ENCODE peak calls at places on chromosomes 2 and 18, in six cellular contexts. One of them, this sample, is unnamed.

GRCh38 chr2:29000481-29000880 is 19.4 kb downstream of the TOGARAM2 start:
- DNase-seq in ovary: no peak
- DNase-seq in esophagus muscularis mucosa: no peak
- DNase-seq in sigmoid colon: peak
- DNase-seq in transverse colon: peak
- DNase-seq in SK-N-SH: no peak
- DNase-seq in this sample: no peak

GRCh38 chr18:56861244-56861643 is 210.1 kb downstream of the WDR7 start:
- DNase-seq in ovary: no peak
- DNase-seq in esophagus muscularis mucosa: no peak
- DNase-seq in sigmoid colon: no peak
- DNase-seq in transverse colon: no peak
- DNase-seq in SK-N-SH: no peak
- DNase-seq in this sample: no peak

GRCh38 chr2:102336502-102336945 is 19.1 kb upstream of the IL18R1 start:
- DNase-seq in ovary: no peak
- DNase-seq in esophagus muscularis mucosa: no peak
- DNase-seq in sigmoid colon: no peak
- DNase-seq in transverse colon: no peak
- DNase-seq in SK-N-SH: no peak
- DNase-seq in this sample: no peak

GRCh38 chr2:224749136-224749535 is 33.0 kb upstream of the CCDC195 start:
- DNase-seq in ovary: no peak
- DNase-seq in esophagus muscularis mucosa: no peak
- DNase-seq in sigmoid colon: no peak
- DNase-seq in transverse colon: no peak
- DNase-seq in SK-N-SH: no peak
- DNase-seq in this sample: no peak

GRCh38 chr2:225033440-225034390 is 8.6 kb downstream of the DOCK10 start:
- DNase-seq in ovary: no peak
- DNase-seq in esophagus muscularis mucosa: no peak
- DNase-seq in sigmoid colon: no peak
- DNase-seq in transverse colon: no peak
- DNase-seq in SK-N-SH: no peak
- DNase-seq in this sample: no peak

GRCh38 chr2:46239847-46240181 is 57.4 kb upstream of the EPAS1 start:
- DNase-seq in ovary: no peak
- DNase-seq in esophagus muscularis mucosa: no peak
- DNase-seq in sigmoid colon: no peak
- DNase-seq in transverse colon: no peak
- DNase-seq in SK-N-SH: no peak
- DNase-seq in this sample: no peak

GRCh38 chr2:44456946-44457345 is 95.2 kb downstream of the CAMKMT start:
- DNase-seq in ovary: no peak
- DNase-seq in esophagus muscularis mucosa: no peak
- DNase-seq in sigmoid colon: no peak
- DNase-seq in transverse colon: no peak
- DNase-seq in SK-N-SH: no peak
- DNase-seq in this sample: no peak

GRCh38 chr18:62881509-62882016 is 166.2 kb downstream of the PHLPP1 start:
- DNase-seq in ovary: no peak
- DNase-seq in esophagus muscularis mucosa: no peak
- DNase-seq in sigmoid colon: no peak
- DNase-seq in transverse colon: no peak
- DNase-seq in SK-N-SH: no peak
- DNase-seq in this sample: peak

GRCh38 chr2:185050804-185051203 is 452.5 kb downstream of the ZNF804A start:
- DNase-seq in ovary: no peak
- DNase-seq in esophagus muscularis mucosa: no peak
- DNase-seq in sigmoid colon: no peak
- DNase-seq in transverse colon: no peak
- DNase-seq in SK-N-SH: no peak
- DNase-seq in this sample: no peak

GRCh38 chr2:202171246-202171833 is 67.1 kb downstream of the SUMO1 start:
- DNase-seq in ovary: peak
- DNase-seq in esophagus muscularis mucosa: no peak
- DNase-seq in sigmoid colon: no peak
- DNase-seq in transverse colon: no peak
- DNase-seq in SK-N-SH: peak
- DNase-seq in this sample: no peak

GRCh38 chr18:48321586-48321985 is 87.6 kb downstream of the ZBTB7C start:
- DNase-seq in ovary: no peak
- DNase-seq in esophagus muscularis mucosa: no peak
- DNase-seq in sigmoid colon: no peak
- DNase-seq in transverse colon: no peak
- DNase-seq in SK-N-SH: no peak
- DNase-seq in this sample: no peak

GRCh38 chr2:241636983-241637232 is at the start of gene THAP4:
- DNase-seq in ovary: no peak
- DNase-seq in esophagus muscularis mucosa: no peak
- DNase-seq in sigmoid colon: peak
- DNase-seq in transverse colon: peak
- DNase-seq in SK-N-SH: peak
- DNase-seq in this sample: no peak

GRCh38 chr2:118750959-118751565 is 96.4 kb downstream of the EN1 start:
- DNase-seq in ovary: no peak
- DNase-seq in esophagus muscularis mucosa: no peak
- DNase-seq in sigmoid colon: no peak
- DNase-seq in transverse colon: no peak
- DNase-seq in SK-N-SH: no peak
- DNase-seq in this sample: no peak

GRCh38 chr2:182587831-182588230 is 128.2 kb upstream of the DNAJC10 start:
- DNase-seq in ovary: no peak
- DNase-seq in esophagus muscularis mucosa: no peak
- DNase-seq in sigmoid colon: no peak
- DNase-seq in transverse colon: no peak
- DNase-seq in SK-N-SH: no peak
- DNase-seq in this sample: no peak

GRCh38 chr2:163213699-163214098 is 375.1 kb upstream of the KCNH7 start:
- DNase-seq in ovary: no peak
- DNase-seq in esophagus muscularis mucosa: no peak
- DNase-seq in sigmoid colon: no peak
- DNase-seq in transverse colon: no peak
- DNase-seq in SK-N-SH: no peak
- DNase-seq in this sample: no peak

GRCh38 chr2:234258562-234259141 is 208.2 kb downstream of the SPP2 start:
- DNase-seq in ovary: no peak
- DNase-seq in esophagus muscularis mucosa: no peak
- DNase-seq in sigmoid colon: no peak
- DNase-seq in transverse colon: no peak
- DNase-seq in SK-N-SH: no peak
- DNase-seq in this sample: no peak

GRCh38 chr18:48133675-48134251 is 203.3 kb upstream of the SMAD2 start:
- DNase-seq in ovary: no peak
- DNase-seq in esophagus muscularis mucosa: no peak
- DNase-seq in sigmoid colon: no peak
- DNase-seq in transverse colon: peak
- DNase-seq in SK-N-SH: no peak
- DNase-seq in this sample: no peak

GRCh38 chr18:67232991-67233390 is 283.5 kb downstream of the DSEL start:
- DNase-seq in ovary: no peak
- DNase-seq in esophagus muscularis mucosa: no peak
- DNase-seq in sigmoid colon: no peak
- DNase-seq in transverse colon: no peak
- DNase-seq in SK-N-SH: no peak
- DNase-seq in this sample: no peak

GRCh38 chr18:63511285-63511684 is 30.9 kb upstream of the SERPINB12 start:
- DNase-seq in ovary: no peak
- DNase-seq in esophagus muscularis mucosa: no peak
- DNase-seq in sigmoid colon: no peak
- DNase-seq in transverse colon: no peak
- DNase-seq in SK-N-SH: peak
- DNase-seq in this sample: no peak

GRCh38 chr2:160407393-160408204 is 86.0 kb downstream of the RBMS1 start:
- DNase-seq in ovary: peak
- DNase-seq in esophagus muscularis mucosa: no peak
- DNase-seq in sigmoid colon: peak
- DNase-seq in transverse colon: peak
- DNase-seq in SK-N-SH: peak
- DNase-seq in this sample: no peak

GRCh38 chr18:2410688-2411087 is 160.6 kb downstream of the METTL4 start:
- DNase-seq in ovary: no peak
- DNase-seq in esophagus muscularis mucosa: no peak
- DNase-seq in sigmoid colon: no peak
- DNase-seq in transverse colon: no peak
- DNase-seq in SK-N-SH: no peak
- DNase-seq in this sample: no peak

GRCh38 chr18:50578651-50579050 is 18.8 kb downstream of the MAPK4 start:
- DNase-seq in ovary: no peak
- DNase-seq in esophagus muscularis mucosa: no peak
- DNase-seq in sigmoid colon: no peak
- DNase-seq in transverse colon: no peak
- DNase-seq in SK-N-SH: no peak
- DNase-seq in this sample: no peak

GRCh38 chr2:7513834-7514233 is 596.6 kb downstream of the RNF144A start:
- DNase-seq in ovary: no peak
- DNase-seq in esophagus muscularis mucosa: no peak
- DNase-seq in sigmoid colon: no peak
- DNase-seq in transverse colon: no peak
- DNase-seq in SK-N-SH: no peak
- DNase-seq in this sample: no peak

GRCh38 chr2:7516447-7517121 is 599.4 kb downstream of the RNF144A start:
- DNase-seq in ovary: no peak
- DNase-seq in esophagus muscularis mucosa: no peak
- DNase-seq in sigmoid colon: no peak
- DNase-seq in transverse colon: no peak
- DNase-seq in SK-N-SH: no peak
- DNase-seq in this sample: no peak

GRCh38 chr2:7517851-7518250 is 600.6 kb downstream of the RNF144A start:
- DNase-seq in ovary: no peak
- DNase-seq in esophagus muscularis mucosa: no peak
- DNase-seq in sigmoid colon: no peak
- DNase-seq in transverse colon: no peak
- DNase-seq in SK-N-SH: no peak
- DNase-seq in this sample: no peak

GRCh38 chr2:7515327-7515726 is 598.1 kb downstream of the RNF144A start:
- DNase-seq in ovary: no peak
- DNase-seq in esophagus muscularis mucosa: no peak
- DNase-seq in sigmoid colon: no peak
- DNase-seq in transverse colon: no peak
- DNase-seq in SK-N-SH: no peak
- DNase-seq in this sample: no peak

GRCh38 chr2:7517122-7517487 is 599.9 kb downstream of the RNF144A start:
- DNase-seq in ovary: no peak
- DNase-seq in esophagus muscularis mucosa: no peak
- DNase-seq in sigmoid colon: no peak
- DNase-seq in transverse colon: no peak
- DNase-seq in SK-N-SH: peak
- DNase-seq in this sample: no peak
- TF ChIP-seq EP300 in ovary: no peak
- TF ChIP-seq EP300 in esophagus muscularis mucosa: no peak
- TF ChIP-seq EP300 in sigmoid colon: peak
- TF ChIP-seq EP300 in transverse colon: no peak
- TF ChIP-seq EP300 in SK-N-SH: peak
- TF ChIP-seq EP300 in this sample: no peak

GRCh38 chr18:74785632-74786031 is 188.0 kb downstream of the ZNF407 start:
- DNase-seq in ovary: no peak
- DNase-seq in esophagus muscularis mucosa: no peak
- DNase-seq in sigmoid colon: no peak
- DNase-seq in transverse colon: no peak
- DNase-seq in SK-N-SH: no peak
- DNase-seq in this sample: no peak

GRCh38 chr18:74789078-74789477 is 191.4 kb downstream of the ZNF407 start:
- DNase-seq in ovary: no peak
- DNase-seq in esophagus muscularis mucosa: no peak
- DNase-seq in sigmoid colon: no peak
- DNase-seq in transverse colon: no peak
- DNase-seq in SK-N-SH: no peak
- DNase-seq in this sample: no peak

GRCh38 chr18:74790451-74790850 is 192.8 kb downstream of the ZNF407 start:
- DNase-seq in ovary: no peak
- DNase-seq in esophagus muscularis mucosa: no peak
- DNase-seq in sigmoid colon: no peak
- DNase-seq in transverse colon: no peak
- DNase-seq in SK-N-SH: no peak
- DNase-seq in this sample: no peak

GRCh38 chr18:74788657-74789056 is 191.0 kb downstream of the ZNF407 start:
- DNase-seq in ovary: no peak
- DNase-seq in esophagus muscularis mucosa: no peak
- DNase-seq in sigmoid colon: no peak
- DNase-seq in transverse colon: no peak
- DNase-seq in SK-N-SH: no peak
- DNase-seq in this sample: no peak

DNA sequence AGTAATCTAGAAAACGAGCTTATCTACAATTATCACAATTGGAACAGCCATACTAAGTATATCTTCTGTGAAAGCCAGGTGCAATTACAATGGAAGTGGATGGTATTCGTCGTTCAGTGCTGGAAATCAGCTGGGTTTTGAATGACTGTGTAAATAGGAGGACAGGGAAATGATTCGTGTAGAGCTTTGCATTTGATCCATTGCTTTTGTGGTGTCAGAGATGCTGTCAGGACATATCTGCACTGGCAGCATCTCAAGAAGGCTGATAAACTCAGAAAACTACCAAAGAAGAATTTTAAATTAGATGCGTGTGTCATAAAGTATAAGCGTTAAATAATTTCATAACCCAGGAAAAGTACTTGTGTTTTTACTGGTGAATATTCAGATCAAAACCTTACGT is 187.1 kb downstream of the ZNF407 start:
- DNase-seq in ovary: no peak
- DNase-seq in esophagus muscularis mucosa: no peak
- DNase-seq in sigmoid colon: no peak
- DNase-seq in transverse colon: no peak
- DNase-seq in SK-N-SH: no peak
- DNase-seq in this sample: no peak
- TF ChIP-seq EP300 in ovary: no peak
- TF ChIP-seq EP300 in esophagus muscularis mucosa: no peak
- TF ChIP-seq EP300 in sigmoid colon: no peak
- TF ChIP-seq EP300 in transverse colon: no peak
- TF ChIP-seq EP300 in SK-N-SH: no peak
- TF ChIP-seq EP300 in this sample: no peak

GRCh38 chr2:120134263-120134662 is 88.9 kb downstream of the TMEM185B start:
- DNase-seq in ovary: no peak
- DNase-seq in esophagus muscularis mucosa: no peak
- DNase-seq in sigmoid colon: no peak
- DNase-seq in transverse colon: no peak
- DNase-seq in SK-N-SH: no peak
- DNase-seq in this sample: no peak
- TF ChIP-seq EP300 in ovary: no peak
- TF ChIP-seq EP300 in esophagus muscularis mucosa: no peak
- TF ChIP-seq EP300 in sigmoid colon: no peak
- TF ChIP-seq EP300 in transverse colon: no peak
- TF ChIP-seq EP300 in SK-N-SH: no peak
- TF ChIP-seq EP300 in this sample: no peak

DNA sequence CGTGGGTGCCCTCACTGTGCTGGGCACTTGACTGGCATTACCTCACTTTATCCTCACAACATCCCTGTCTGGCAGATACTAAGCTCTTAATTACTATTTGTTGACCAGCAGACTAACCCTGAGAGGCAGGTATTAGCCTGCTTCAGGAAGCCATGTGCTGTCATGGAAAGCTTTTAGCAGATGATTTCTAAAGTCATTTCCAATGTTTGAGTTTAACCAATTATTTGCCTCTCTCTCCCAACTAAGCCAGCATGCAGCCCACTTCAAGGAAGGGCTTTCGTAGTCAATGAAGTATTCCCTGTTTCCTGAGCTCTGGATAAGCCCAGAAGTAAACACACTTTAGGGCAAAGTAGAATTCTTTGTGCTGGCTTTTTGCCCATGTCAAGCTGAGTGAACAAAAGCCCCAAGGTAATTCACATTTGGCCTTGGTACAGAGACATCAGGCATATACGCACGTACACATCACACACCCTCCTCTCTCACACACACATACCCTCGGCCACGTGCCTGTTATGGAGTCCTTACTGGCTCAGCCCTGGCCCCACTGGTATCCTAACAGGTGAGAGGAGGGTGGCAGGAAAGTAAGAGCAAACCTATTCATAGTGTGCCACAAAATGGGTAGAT is 108.6 kb downstream of the C1D start:
- DNase-seq in ovary: no peak
- DNase-seq in esophagus muscularis mucosa: peak
- DNase-seq in sigmoid colon: no peak
- DNase-seq in transverse colon: peak
- DNase-seq in SK-N-SH: no peak
- DNase-seq in this sample: no peak
- TF ChIP-seq EP300 in ovary: no peak
- TF ChIP-seq EP300 in esophagus muscularis mucosa: no peak
- TF ChIP-seq EP300 in sigmoid colon: no peak
- TF ChIP-seq EP300 in transverse colon: no peak
- TF ChIP-seq EP300 in SK-N-SH: no peak
- TF ChIP-seq EP300 in this sample: no peak